ENCODE peak calls at places on chromosomes 5 and 9, in five cellular contexts. E is fibroblast of lung, O is IMR-90, G is left lung, I is body of pancreas. C is an unnamed sample.

GRCh38 chr5:82749453-82749852 is 327.7 kb downstream of the TMEM167A start:
- DNase-seq in G (no peak), O (no peak), I (no peak), E (peak; percentile 32), C (no peak)

GRCh38 chr5:132261881-132262845 is 4.7 kb downstream of the PDLIM4 start:
- DNase-seq in G (no peak), O (no peak), E (no peak), I (no peak), C (peak; percentile 56)

GRCh38 chr5:39005566-39006232 is 68.5 kb downstream of the RICTOR start:
- DNase-seq in G (no peak), E (no peak), I (no peak), O (peak; percentile 22), C (no peak)

GRCh38 chr9:126667190-126668055 is 53.7 kb downstream of the LMX1B start:
- DNase-seq in O (no peak), E (no peak), I (no peak), G (no peak), C (no peak)

GRCh38 chr9:110619831-110620230 is 40.3 kb upstream of the SVEP1 start:
- DNase-seq in I (no peak), G (no peak), O (peak; percentile 76), E (peak; percentile 72), C (no peak)

GRCh38 chr9:26809795-26810194 is 82.8 kb downstream of the CAAP1 start:
- DNase-seq in I (no peak), E (peak; percentile 70), O (peak; percentile 58), G (no peak), C (no peak)

GRCh38 chr9:123615381-123615780 is 259.4 kb downstream of the CRB2 start:
- DNase-seq in I (no peak), G (no peak), O (no peak), E (no peak), C (no peak)

GRCh38 chr5:115599502-115599901 is 2.8 kb downstream of the TICAM2 start:
- DNase-seq in O (peak; percentile 56), G (no peak), I (peak; percentile 16), E (peak; percentile 32), C (no peak)

GRCh38 chr5:143679777-143680176 is 132.2 kb upstream of the HMHB1 start:
- DNase-seq in I (no peak), E (peak; percentile 43), G (no peak), O (peak; percentile 56), C (no peak)

GRCh38 chr5:132424167-132424935 is 54.8 kb downstream of the SLC22A5 start:
- DNase-seq in E (no peak), O (no peak), I (no peak), G (no peak), C (no peak)

GRCh38 chr9:12748016-12748415 is 26.8 kb upstream of the LURAP1L start:
- DNase-seq in E (peak; percentile 10), I (no peak), O (peak; percentile 84), G (no peak), C (no peak)

GRCh38 chr5:179162351-179163235 is 102.4 kb downstream of the ZNF354C start:
- DNase-seq in E (no peak), I (no peak), G (peak; percentile 70), O (no peak), C (no peak)

GRCh38 chr5:26625099-26625498 is 413.3 kb downstream of the CDH9 start:
- DNase-seq in I (no peak), E (no peak), G (no peak), O (no peak), C (no peak)

GRCh38 chr5:105726093-105726492 is 1944.6 kb downstream of the EFNA5 start:
- DNase-seq in O (no peak), I (no peak), G (peak; percentile 51), E (no peak), C (no peak)
- H3K9me3 ChIP-seq in O (no peaks in the 10 kb centered on the region), I (no peaks in the 10 kb centered on the region), G (no peaks in the 10 kb centered on the region), E (no peaks in the 10 kb centered on the region), C (no peaks in the 10 kb centered on the region)

DNA sequence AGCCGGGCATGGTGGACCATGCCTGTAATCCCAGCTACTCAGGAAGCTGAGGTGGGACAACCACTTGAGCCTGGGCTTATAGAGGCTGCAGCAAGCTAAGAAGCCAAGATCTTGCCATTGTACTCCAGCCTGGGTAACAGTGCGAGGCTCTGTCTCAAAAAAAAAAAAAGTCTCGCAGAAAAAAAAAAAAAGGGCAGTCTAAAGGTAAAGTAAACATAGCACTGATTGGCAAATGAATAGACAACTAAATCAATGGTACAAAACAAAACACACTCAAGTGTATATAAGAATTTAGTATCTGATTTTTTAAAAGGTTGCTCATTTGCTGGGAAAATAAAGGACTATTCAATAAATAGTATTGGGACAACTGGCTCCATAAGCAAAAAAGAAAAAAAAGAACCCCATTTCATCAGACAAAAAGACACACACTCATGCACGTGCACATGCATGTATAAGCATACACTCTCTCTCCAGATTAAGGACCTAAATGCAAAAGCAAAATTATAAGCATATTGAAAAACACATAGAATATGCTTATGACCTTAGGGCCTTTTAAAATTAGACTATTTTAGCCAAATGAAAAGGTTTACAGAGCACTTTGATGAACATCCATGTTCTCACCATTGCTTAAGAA is 5.7 kb downstream of the IL6ST start:
- DNase-seq in I (no peak), E (no peak), O (no peak), G (no peak), C (no peak)
- H3K4me3 ChIP-seq in I (no peak overlapping the region), E (peak overlapping the region; percentile 28), O (no peak overlapping the region), G (no peak overlapping the region), C (no peak overlapping the region)

GRCh38 chr5:165184183-165184582 is 1678.8 kb downstream of the MAT2B start:
- DNase-seq in O (no peak), E (no peak), I (no peak), G (no peak), C (no peak)
- H3K9me3 ChIP-seq in O (peaks cover 10% of the 10 kb centered on the region), E (no peaks in the 10 kb centered on the region), I (no peaks in the 10 kb centered on the region), G (no peaks in the 10 kb centered on the region), C (no peaks in the 10 kb centered on the region)

GRCh38 chr9:136859821-136860269 is 6.3 kb downstream of the EDF1 start:
- DNase-seq in E (no peak), O (no peak), I (peak; percentile 31), G (peak; percentile 66), C (no peak)

GRCh38 chr9:136861874-136862457 is 4.1 kb downstream of the EDF1 start:
- DNase-seq in E (no peak), G (peak; percentile 41), O (no peak), I (no peak), C (no peak)

GRCh38 chr9:136858844-136859757 is 7.0 kb downstream of the MAMDC4 start:
- DNase-seq in E (peak; percentile 45), I (peak; percentile 97), G (peak; percentile 84), O (peak; percentile 51), C (no peak)

GRCh38 chr9:136860933-136861873 is 4.9 kb downstream of the EDF1 start:
- DNase-seq in I (no peak), O (no peak), E (no peak), G (peak; percentile 50), C (no peak)

DNA sequence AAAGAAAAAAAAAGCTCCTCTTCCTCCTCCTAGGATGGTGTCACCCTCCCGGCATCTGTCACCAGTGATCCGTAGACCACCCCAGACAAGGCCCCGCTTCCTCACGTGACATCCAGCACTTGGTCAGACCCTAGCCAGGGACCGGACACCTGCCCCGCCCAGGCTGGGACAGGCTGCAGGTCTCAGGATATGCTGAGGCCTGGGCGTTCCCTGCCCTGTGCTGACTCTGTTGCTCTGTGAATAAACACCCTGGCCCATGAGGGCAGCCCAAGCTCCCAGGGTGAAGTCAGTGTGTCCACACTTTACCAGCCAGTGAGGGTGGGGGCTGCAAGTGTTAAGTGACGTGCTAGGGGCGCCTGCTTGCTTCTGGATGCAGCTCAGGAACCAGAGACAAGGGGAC is 5.6 kb downstream of the EDF1 start:
- DNase-seq in I (peak; percentile 20), G (no peak), O (no peak), E (no peak), C (no peak)
- H3K4me3 ChIP-seq in I (no peak overlapping the region), G (no peak overlapping the region), O (no peak overlapping the region), E (no peak overlapping the region), C (no peak overlapping the region)

DNA sequence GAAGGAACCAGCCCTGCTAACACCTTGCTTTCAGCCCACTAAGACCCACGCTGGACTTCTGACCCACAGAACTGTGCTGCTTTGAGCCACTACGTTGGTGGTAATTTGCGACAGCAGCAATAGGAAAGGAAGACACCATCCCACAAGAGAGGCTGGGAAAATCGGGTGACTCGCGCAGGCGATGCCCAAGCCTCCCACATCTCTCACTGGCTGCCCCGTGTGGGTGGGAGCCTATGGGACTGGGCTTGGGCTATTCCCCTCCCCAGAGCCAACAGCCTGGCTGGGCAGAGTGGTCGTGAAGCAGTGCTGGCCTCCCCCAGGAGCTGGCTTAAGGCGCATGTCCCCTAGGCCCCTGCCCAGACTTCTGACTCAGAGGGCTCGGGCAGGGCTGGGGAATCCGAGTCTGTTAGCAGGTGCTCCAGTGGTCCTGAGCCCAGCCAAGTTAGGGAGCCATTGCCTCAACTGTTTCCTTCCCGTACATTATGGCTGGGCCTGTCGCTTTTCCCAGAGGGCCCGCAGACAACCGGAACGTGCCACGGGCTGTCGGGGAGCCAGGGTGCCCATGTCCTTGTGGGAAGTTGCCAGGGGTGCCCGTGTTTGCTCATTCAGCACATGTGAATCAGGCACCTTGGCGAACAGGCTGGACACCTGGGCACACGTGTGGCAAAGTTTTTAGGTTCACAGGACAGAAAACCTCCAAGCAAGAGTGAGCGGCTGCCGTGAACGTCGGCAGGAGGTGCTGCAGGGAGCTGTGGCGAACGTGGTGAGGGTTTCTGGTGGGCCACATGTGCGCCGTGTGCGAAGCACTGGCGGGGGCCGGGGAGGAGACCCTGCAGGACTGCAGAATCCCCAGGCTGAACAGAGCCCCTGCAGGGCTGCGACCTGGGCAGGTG is 7.0 kb upstream of the RASGEF1C start:
- DNase-seq in I (no peak), O (no peak), E (no peak), G (no peak), C (peak; percentile 23)
- H3K9me3 ChIP-seq in I (no peaks in the 10 kb centered on the region), O (peaks cover 18% of the 10 kb centered on the region), E (peaks cover 3% of the 10 kb centered on the region), G (no peaks in the 10 kb centered on the region), C (no peaks in the 10 kb centered on the region)

C was measured in right atrium auricular region.